ENCODE peak calls at places on chromosomes 5 and 9, in five cellular contexts. W, L, J, D and H are unnamed samples.

GRCh38 chr5:10354048-10354872 is 765 bp downstream of the MARCHF6 start:
- DNase-seq in W (peak), L (peak), J (peak), D (peak), H (peak)

GRCh38 chr9:91725651-91726050 is 224.4 kb downstream of the ROR2 start:
- DNase-seq in W (no peak), L (no peak), J (no peak), D (no peak), H (no peak)

GRCh38 chr5:139385061-139385889 is 2.2 kb upstream of the SLC23A1 start:
- DNase-seq in W (no peak), L (no peak), J (no peak), D (peak), H (peak)

GRCh38 chr5:37165761-37166160 is 83.4 kb downstream of the CPLANE1 start:
- DNase-seq in W (peak), L (no peak), J (no peak), D (no peak), H (no peak)

GRCh38 chr5:115168829-115169391 is 798 bp downstream of the TRIM36 start:
- DNase-seq in W (no peak), L (peak), J (no peak), D (no peak), H (no peak)

GRCh38 chr5:39158786-39159185 is 60.6 kb downstream of the FYB1 start:
- DNase-seq in W (no peak), L (no peak), J (no peak), D (no peak), H (no peak)

GRCh38 chr5:64790210-64790609 is 21.5 kb downstream of the CWC27 start:
- DNase-seq in W (no peak), L (no peak), J (peak), D (no peak), H (no peak)

GRCh38 chr5:131855452-131855851 is 58.6 kb upstream of the FNIP1 start:
- DNase-seq in W (no peak), L (no peak), J (no peak), D (no peak), H (no peak)

GRCh38 chr5:5886812-5887486 is 464.5 kb downstream of the ICE1 start:
- DNase-seq in W (peak), L (peak), J (no peak), D (peak), H (peak)

GRCh38 chr9:121851641-121852091 is 200.2 kb downstream of the DAB2IP start:
- DNase-seq in W (no peak), L (peak), J (no peak), D (no peak), H (no peak)

GRCh38 chr5:127296321-127296720 is 5.7 kb downstream of the MEGF10 start:
- DNase-seq in W (no peak), L (no peak), J (peak), D (no peak), H (peak)

GRCh38 chr9:117665601-117666377 is 38.4 kb upstream of the TLR4 start:
- DNase-seq in W (no peak), L (no peak), J (no peak), D (no peak), H (no peak)

GRCh38 chr5:94847019-94847418 is 228.6 kb downstream of the SLF1 start:
- DNase-seq in W (no peak), L (no peak), J (no peak), D (no peak), H (no peak)

GRCh38 chr5:87302061-87302460 is 34.4 kb downstream of the RASA1 start:
- DNase-seq in W (no peak), L (no peak), J (peak), D (no peak), H (no peak)

GRCh38 chr5:140400730-140401361 is 787 bp upstream of the ANKHD1 start:
- DNase-seq in W (peak), L (peak), J (peak), D (peak), H (peak)
- TF ChIP-seq POLR2A in W (peak), L (no peak), J (no peak), D (no peak), H (peak)

GRCh38 chr9:6410653-6411052 is 2.3 kb upstream of the UHRF2 start:
- DNase-seq in W (no peak), L (no peak), J (no peak), D (no peak), H (no peak)

GRCh38 chr9:6412572-6413364 is at the start of gene UHRF2:
- DNase-seq in W (peak), L (peak), J (peak), D (peak), H (peak)

GRCh38 chr9:6414291-6414690 is 1.3 kb downstream of the UHRF2 start:
- DNase-seq in W (no peak), L (no peak), J (peak), D (no peak), H (peak)

GRCh38 chr9:6415266-6415665 is 2.3 kb downstream of the UHRF2 start:
- DNase-seq in W (no peak), L (no peak), J (no peak), D (no peak), H (peak)

GRCh38 chr9:6413365-6414263 is 615 bp downstream of the UHRF2 start:
- DNase-seq in W (peak), L (peak), J (no peak), D (peak), H (peak)
- TF ChIP-seq POLR2A in W (no peak), L (no peak), J (no peak), D (no peak), H (peak)

DNA sequence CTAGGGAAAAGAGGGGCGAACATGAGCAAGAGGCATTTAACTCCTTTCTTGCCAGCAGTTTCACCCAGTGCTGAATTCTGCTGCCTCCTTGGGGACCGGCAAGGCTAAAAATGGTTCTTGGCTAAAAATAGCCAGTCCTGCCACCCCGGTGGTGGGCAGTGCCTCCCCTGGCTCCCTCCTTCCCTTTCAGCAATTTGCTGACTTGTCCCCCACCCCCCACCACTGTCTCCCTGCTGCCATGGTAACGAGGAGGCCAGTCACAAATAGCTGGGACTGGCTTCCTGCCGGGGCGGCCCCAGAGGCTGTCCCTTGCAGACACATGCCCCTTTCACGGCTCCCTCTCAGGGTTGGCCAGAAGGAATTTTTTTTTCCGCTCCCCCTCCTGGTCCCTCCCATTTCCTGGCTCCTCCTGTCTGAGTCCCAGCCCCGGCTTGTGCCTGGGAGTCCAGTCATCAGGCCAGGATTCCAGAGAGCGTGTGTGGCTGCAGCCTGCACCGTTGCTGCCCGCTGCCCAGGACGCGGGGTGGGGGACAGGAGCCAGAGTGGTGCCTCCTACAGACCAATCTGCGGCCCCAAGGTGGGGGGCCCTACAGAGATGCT is 130.3 kb downstream of the RGS3 start:
- DNase-seq in W (peak), L (peak), J (peak), D (peak), H (peak)
- TF ChIP-seq POLR2A in W (peak), L (peak), J (peak), D (no peak), H (no peak)

DNA sequence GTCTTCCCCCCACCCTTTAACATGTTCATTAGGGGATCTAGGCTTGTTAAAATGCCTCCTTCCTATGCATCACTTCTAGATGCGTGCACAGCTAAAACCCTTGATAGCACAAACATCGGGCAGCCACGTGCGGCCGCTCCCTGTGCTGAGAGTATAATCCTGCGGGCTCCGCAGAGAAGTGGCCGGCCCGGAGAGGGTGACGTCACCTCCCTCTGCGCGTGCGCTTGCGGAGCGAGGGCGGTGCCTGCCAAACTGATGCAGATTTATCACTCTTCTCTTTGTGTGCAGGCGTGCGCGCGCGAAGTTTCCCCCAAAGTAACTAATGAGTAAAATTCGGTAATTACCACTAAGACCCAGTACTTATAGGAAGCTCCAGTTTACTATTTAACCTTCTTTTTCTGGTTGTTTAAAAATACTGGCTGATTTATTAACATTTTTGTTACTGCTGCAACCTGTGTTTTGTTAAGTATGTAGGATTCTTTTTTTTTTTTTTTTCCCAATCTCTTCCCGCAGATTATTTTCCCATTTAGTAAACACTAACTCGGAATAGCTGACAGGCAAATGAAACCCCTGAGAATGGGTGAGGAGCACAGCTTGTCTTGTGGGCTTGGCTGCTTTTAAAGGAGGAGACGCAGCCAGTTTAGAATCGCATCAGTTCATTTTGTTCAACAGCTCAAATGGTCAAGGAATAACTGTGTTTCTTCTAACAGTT is 121.6 kb downstream of the TRIO start:
- DNase-seq in W (peak), L (peak), J (peak), D (peak), H (peak)
- TF ChIP-seq POLR2A in W (peak), L (no peak), J (peak), D (no peak), H (no peak)

GRCh38 chr5:76402880-76403712 is at the start of gene IQGAP2:
- DNase-seq in W (peak), L (peak), J (peak), D (peak), H (peak)
- TF ChIP-seq POLR2A in W (peak), L (no peak), J (no peak), D (no peak), H (peak)

GRCh38 chr5:74685979-74686631 is 1.1 kb downstream of the HEXB start:
- DNase-seq in W (peak), L (no peak), J (peak), D (no peak), H (no peak)

GRCh38 chr5:74682636-74683035 is 2.4 kb upstream of the HEXB start:
- DNase-seq in W (no peak), L (no peak), J (no peak), D (no peak), H (no peak)

GRCh38 chr5:74679968-74680367 is 5.1 kb upstream of the HEXB start:
- DNase-seq in W (no peak), L (no peak), J (peak), D (no peak), H (no peak)

GRCh38 chr5:74686962-74687751 is 2.1 kb downstream of the HEXB start:
- DNase-seq in W (no peak), L (no peak), J (peak), D (no peak), H (no peak)

DNA sequence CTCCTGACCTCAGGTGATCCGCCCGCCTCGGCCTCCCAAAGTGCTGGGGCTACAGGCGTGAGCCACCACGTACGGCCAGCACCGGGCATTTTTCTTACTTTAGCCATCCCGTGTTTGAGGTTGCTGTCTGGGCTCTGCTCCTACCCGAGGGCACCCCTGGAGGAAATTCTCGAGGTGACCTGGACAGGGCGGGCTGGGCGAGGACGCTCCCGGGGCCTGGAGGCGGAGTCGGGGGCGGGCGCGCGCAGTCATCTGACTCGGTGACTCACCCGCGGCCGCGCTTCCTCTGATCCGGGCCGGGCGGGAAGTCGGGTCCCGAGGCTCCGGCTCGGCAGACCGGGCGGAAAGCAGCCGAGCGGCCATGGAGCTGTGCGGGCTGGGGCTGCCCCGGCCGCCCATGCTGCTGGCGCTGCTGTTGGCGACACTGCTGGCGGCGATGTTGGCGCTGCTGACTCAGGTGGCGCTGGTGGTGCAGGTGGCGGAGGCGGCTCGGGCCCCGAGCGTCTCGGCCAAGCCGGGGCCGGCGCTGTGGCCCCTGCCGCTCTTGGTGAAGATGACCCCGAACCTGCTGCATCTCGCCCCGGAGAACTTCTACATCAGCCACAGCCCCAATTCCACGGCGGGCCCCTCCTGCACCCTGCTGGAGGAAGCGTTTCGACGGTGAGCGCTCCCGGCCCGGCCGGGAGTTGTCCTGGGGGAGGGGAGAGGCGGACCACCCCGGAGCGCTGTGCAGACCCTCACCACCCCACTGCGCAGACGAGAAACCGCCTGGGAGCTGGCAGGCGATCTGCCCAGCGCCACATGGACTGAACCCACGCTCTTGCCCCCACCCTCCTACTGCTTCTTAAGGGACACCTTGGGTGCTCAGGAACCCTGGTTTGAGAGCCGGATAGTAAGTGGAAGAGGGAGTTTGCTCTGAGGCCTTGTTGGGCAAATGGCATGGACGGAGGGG is at the start of gene HEXB:
- DNase-seq in W (peak), L (peak), J (peak), D (peak), H (peak)
- TF ChIP-seq POLR2A in W (peak), L (no peak), J (peak), D (no peak), H (peak)

DNA sequence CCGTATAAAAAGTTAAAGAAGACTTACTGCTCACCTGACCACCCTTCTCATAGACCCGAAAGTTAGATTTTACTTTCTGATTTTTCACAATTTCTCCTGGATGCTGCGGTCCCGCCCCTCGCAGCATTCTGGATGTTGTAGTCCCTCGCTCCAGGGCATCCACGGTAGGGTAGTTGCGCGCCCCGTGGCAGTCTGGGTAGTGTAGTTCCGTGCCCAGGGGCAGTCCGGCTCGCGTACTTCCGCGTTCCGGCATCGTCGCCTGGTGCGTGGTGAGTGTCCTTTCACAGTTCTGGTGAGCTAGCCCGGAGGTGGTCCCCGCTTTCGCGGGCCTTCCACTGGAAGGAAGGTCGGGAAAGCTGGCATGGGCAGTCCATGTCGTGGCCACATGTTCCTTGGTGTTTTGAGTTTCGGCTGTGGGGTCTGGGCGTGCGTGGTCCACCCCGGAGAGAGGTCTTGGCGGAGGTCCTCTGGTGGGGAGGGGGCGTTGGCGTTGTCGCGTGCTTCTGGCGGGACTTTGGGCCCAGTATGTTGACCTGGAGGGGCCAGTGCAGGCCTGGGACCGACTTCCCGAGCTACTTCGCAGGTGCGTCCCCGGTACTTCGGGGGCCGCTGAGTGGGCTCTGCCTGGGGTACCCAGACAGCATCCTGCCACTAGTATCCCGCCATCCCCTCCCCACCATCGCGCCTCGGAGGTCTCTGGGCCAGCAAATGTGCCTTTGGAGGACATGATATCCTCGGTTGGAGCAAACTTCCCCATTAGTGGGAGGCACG is at the start of gene ZNF169:
- DNase-seq in W (peak), L (peak), J (peak), D (peak), H (peak)
- TF ChIP-seq POLR2A in W (peak), L (no peak), J (peak), D (no peak), H (peak)

GRCh38 chr9:36400332-36401178 is 486 bp upstream of the RNF38 start:
- DNase-seq in W (peak), L (peak), J (peak), D (peak), H (peak)
- TF ChIP-seq POLR2A in W (peak), L (no peak), J (no peak), D (no peak), H (peak)

DNA sequence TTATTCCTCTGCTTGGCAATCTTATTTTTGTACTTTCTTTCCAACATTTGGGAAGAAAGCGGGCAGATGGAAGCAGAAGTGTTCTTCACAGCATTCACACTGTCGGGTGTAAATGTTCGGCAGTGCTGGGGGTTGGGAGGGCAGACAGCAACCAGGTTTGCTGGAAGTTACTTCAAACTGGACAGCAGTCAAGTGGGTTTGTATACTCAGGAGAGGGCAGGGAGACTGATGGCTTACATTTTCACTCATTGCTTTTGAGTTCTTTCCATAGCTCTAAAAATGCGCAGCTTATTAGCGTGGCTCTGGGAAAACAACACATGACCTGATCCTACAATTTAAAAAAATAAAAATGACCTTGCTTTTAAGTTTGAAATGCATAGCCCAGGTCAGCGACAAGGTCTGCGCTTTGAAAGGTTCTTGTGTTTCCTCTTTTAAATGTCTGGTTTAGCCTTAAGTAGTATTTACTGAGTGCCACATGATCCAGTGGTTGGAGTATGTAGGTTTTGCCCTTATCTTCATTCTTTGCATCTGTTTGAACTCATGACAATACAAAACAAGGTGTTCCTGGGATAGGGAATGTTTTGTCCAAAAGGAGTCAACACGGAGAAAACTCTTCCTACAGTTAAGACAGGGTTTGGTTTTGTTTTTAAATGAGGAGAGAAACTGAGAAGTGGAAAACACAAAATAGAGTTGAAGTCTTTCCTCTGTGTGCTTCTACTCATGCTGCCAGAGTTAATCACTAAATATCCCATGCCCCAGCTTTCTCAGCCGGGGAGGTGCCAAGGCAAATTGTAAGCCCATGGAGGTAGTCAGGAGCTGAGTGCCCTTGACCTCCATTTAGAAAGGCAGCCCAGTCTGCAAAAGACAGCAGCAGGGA is 132.7 kb upstream of the DMRT1 start:
- DNase-seq in W (peak), L (no peak), J (no peak), D (no peak), H (no peak)
- TF ChIP-seq POLR2A in W (peak), L (no peak), J (no peak), D (no peak), H (no peak)